ENCODE peak calls at places on chromosomes 2 and 18, in nine cellular contexts. N is A549, U is HCT116, B is SK-N-SH, V is HepG2, G is GM23338, H is Panc1, I is K562, L is GM12878. X is an unnamed sample.

GRCh38 chr2:224163573-224164307 is 124.7 kb upstream of the SERPINE2 start:
- DNase-seq in N (no peak), U (no peak), B (no peak), V (no peak), G (no peak), H (no peak), I (no peak), L (no peak), X (no peak)

GRCh38 chr2:74489906-74490305 is 7.0 kb downstream of the TTC31 start:
- DNase-seq in N (no peak), U (no peak), B (no peak), V (no peak), G (no peak), H (no peak), I (no peak), L (no peak), X (no peak)

GRCh38 chr2:95314964-95315611 is 17.9 kb downstream of the KCNIP3 start:
- DNase-seq in N (peak; percentile 45), U (peak; percentile 32), B (peak; percentile 85), V (peak; percentile 36), G (peak; percentile 81), H (no peak), I (peak; percentile 34), L (no peak), X (peak; percentile 5)

GRCh38 chr2:149431337-149431736 is 101.0 kb downstream of the LYPD6 start:
- DNase-seq in N (no peak), U (no peak), B (no peak), V (no peak), G (no peak), H (no peak), I (no peak), L (no peak), X (no peak)

GRCh38 chr2:129092871-129093385 is 774.3 kb upstream of the HS6ST1 start:
- DNase-seq in N (no peak), U (no peak), B (no peak), V (no peak), G (no peak), H (no peak), I (no peak), L (no peak), X (no peak)

GRCh38 chr2:26782876-26783704 is 2.8 kb upstream of the CENPA start:
- DNase-seq in N (no peak), U (no peak), B (no peak), V (peak; percentile 65), G (no peak), H (no peak), I (no peak), L (no peak), X (no peak)

GRCh38 chr2:129922571-129923264 is 56.7 kb upstream of the RAB6C start:
- DNase-seq in N (no peak), U (no peak), B (peak; percentile 52), V (no peak), G (peak; percentile 54), H (no peak), I (no peak), L (no peak), X (no peak)

GRCh38 chr18:42860011-42860410 is 255.5 kb downstream of the RIT2 start:
- DNase-seq in N (no peak), U (no peak), B (no peak), V (no peak), G (no peak), H (no peak), I (no peak), L (no peak), X (no peak)

GRCh38 chr18:47175283-47175894 is 775 bp downstream of the IER3IP1 start:
- DNase-seq in N (no peak), U (no peak), B (no peak), V (no peak), G (peak; percentile 24), H (no peak), I (no peak), L (no peak), X (peak; percentile 19)

GRCh38 chr2:11009866-11010265 is 98.1 kb downstream of the KCNF1 start:
- DNase-seq in N (no peak), U (no peak), B (no peak), V (no peak), G (no peak), H (no peak), I (no peak), L (no peak), X (no peak)

GRCh38 chr2:16130906-16131400 is 190.6 kb downstream of the MYCN start:
- DNase-seq in N (no peak), U (no peak), B (no peak), V (no peak), G (no peak), H (no peak), I (no peak), L (no peak), X (no peak)

GRCh38 chr2:175167076-175167791 is 769 bp downstream of the ATF2 start:
- DNase-seq in N (peak; percentile 28), U (no peak), B (peak; percentile 66), V (peak; percentile 40), G (peak; percentile 81), H (no peak), I (peak; percentile 90), L (no peak), X (no peak)

GRCh38 chr2:71907503-71907902 is 240.2 kb downstream of the CYP26B1 start:
- DNase-seq in N (no peak), U (no peak), B (no peak), V (no peak), G (no peak), H (no peak), I (no peak), L (no peak), X (peak; percentile 0)

GRCh38 chr2:71908798-71909197 is 238.9 kb downstream of the CYP26B1 start:
- DNase-seq in N (no peak), U (no peak), B (no peak), V (no peak), G (no peak), H (no peak), I (no peak), L (no peak), X (no peak)

GRCh38 chr2:71901466-71901865 is 246.2 kb downstream of the CYP26B1 start:
- DNase-seq in N (no peak), U (no peak), B (no peak), V (no peak), G (no peak), H (no peak), I (no peak), L (no peak), X (no peak)

GRCh38 chr2:71906357-71906973 is 241.2 kb downstream of the CYP26B1 start:
- DNase-seq in N (no peak), U (no peak), B (no peak), V (no peak), G (no peak), H (no peak), I (no peak), L (no peak), X (no peak)

GRCh38 chr2:71905205-71905604 is 242.5 kb downstream of the CYP26B1 start:
- DNase-seq in N (no peak), U (no peak), B (no peak), V (no peak), G (no peak), H (no peak), I (no peak), L (no peak), X (no peak)
- TF ChIP-seq CTCF in N (no peak), U (no peak), B (no peak), V (no peak), G (no peak), H (no peak), I (no peak), L (no peak), X (no peak)

GRCh38 chr2:39665811-39666488 is at the start of gene TMEM178A:
- DNase-seq in N (peak; percentile 29), U (no peak), B (peak; percentile 90), V (no peak), G (peak; percentile 79), H (no peak), I (no peak), L (no peak), X (no peak)

GRCh38 chr2:39664478-39664877 is 1.2 kb upstream of the TMEM178A start:
- DNase-seq in N (no peak), U (no peak), B (no peak), V (no peak), G (no peak), H (no peak), I (no peak), L (no peak), X (peak; percentile 53)

GRCh38 chr2:39664898-39665591 is 672 bp upstream of the TMEM178A start:
- DNase-seq in N (no peak), U (no peak), B (no peak), V (no peak), G (peak; percentile 67), H (no peak), I (no peak), L (no peak), X (no peak)

GRCh38 chr2:39661771-39662325 is 3.9 kb upstream of the TMEM178A start:
- DNase-seq in N (no peak), U (no peak), B (no peak), V (no peak), G (no peak), H (no peak), I (no peak), L (no peak), X (no peak)

GRCh38 chr2:39663187-39663930 is 2.4 kb upstream of the TMEM178A start:
- DNase-seq in N (no peak), U (no peak), B (no peak), V (no peak), G (no peak), H (no peak), I (no peak), L (no peak), X (no peak)
- TF ChIP-seq REST in N (no peak), U (no peak), B (no peak), V (no peak), G (no peak), H (no peak), I (no peak), L (no peak), X (no peak)

DNA sequence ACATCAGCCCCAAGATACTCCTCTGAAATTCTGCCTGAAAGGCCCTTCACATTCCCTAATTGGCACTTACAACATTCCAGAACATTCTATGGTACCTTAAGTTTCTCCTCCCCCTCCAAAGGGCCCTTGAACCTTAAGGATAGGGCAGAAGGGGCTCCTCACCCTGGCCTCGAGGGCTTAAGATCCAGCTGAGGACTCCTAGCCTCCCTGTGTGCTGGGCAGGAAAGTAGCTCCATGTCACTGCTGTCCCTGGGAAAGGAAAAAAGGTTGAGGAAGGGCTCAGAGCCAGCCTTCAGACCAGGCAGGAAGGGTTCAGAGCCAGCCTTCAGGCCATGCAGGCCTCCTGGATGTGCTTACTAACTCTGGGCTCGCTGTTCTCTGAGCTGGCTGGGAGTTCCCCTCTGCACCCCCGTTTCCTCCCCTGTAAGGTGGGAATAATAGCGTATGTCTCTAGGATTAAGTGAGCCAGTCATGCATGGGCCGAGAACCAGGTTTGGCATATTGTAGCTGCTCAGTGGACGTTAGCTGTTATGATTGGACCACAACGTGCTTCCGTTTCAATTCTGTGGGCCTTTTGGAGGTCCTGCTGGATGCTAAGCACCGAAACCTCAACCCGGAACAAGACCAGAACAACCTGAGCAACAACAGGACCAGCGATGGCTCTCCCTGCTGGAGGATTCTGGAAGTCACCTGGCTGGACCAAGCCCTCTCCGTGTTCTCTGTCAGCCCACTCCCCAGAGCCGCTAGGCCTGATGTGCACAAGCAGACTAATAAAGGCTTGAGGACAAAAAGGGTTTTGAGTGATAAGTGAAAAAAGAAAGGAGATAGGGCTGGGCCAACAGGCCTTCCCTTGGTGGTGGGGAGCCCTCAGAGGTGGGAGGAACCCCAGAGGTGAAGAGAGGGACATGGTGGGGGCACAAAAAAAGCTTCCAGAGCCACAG is 1.0 kb upstream of the B3GNT7 start:
- DNase-seq in N (no peak), U (no peak), B (peak; percentile 57), V (peak; percentile 59), G (peak; percentile 86), H (no peak), I (peak; percentile 12), L (peak; percentile 87), X (peak; percentile 61)
- TF ChIP-seq CTCF in N (peak; percentile 21), U (peak; percentile 42), B (no peak), V (peak; percentile 71), G (peak; percentile 65), H (peak; percentile 75), I (peak; percentile 8), L (peak; percentile 67), X (no peak)

GRCh38 chr2:236867441-236868260 is 218.0 kb upstream of the COPS8 start:
- DNase-seq in N (no peak), U (no peak), B (no peak), V (no peak), G (no peak), H (no peak), I (no peak), L (no peak), X (no peak)
- TF ChIP-seq REST in N (no peak), U (no peak), B (no peak), V (no peak), G (no peak), H (no peak), I (no peak), L (no peak), X (no peak)

X was measured in HL-60.